ENCODE peak calls at places on chromosomes 16 and 17, in four cellular contexts. S, O, T and C are unnamed samples.

GRCh38 chr17:79609175-79609589 is 1.7 kb downstream of the RBFOX3 start:
- DNase-seq in O (no peak), T (no peak), S (no peak), C (no peak)

GRCh38 chr16:66227766-66228530 is 138.5 kb upstream of the CDH5 start:
- DNase-seq in S (no peak), O (no peak), T (no peak), C (no peak)

GRCh38 chr16:48617711-48618148 is 7.8 kb upstream of the N4BP1 start:
- DNase-seq in S (no peak), O (no peak), T (peak; percentile 36), C (no peak)

GRCh38 chr16:71709231-71709781 is 15.2 kb downstream of the PHLPP2 start:
- DNase-seq in O (no peak), S (no peak), T (no peak), C (no peak)

GRCh38 chr16:49513040-49513439 is 139.4 kb downstream of the C16orf78 start:
- DNase-seq in O (no peak), S (no peak), T (no peak), C (no peak)

GRCh38 chr17:6437956-6438355 is 3.0 kb upstream of the AIPL1 start:
- DNase-seq in O (no peak), S (no peak), T (no peak), C (no peak)

GRCh38 chr17:66667491-66668030 is 167.4 kb upstream of the CACNG5 start:
- DNase-seq in O (peak; percentile 40), T (no peak), S (peak; percentile 8), C (peak; percentile 66)

GRCh38 chr16:83806036-83806435 is 1.7 kb upstream of the HSBP1 start:
- DNase-seq in T (no peak), S (no peak), O (no peak), C (no peak)

GRCh38 chr16:53952215-53953208 is 248.6 kb downstream of the FTO start:
- DNase-seq in T (no peak), O (no peak), S (no peak), C (no peak)

GRCh38 chr17:7632492-7632894 is 2.6 kb downstream of the SHBG start:
- DNase-seq in T (peak; percentile 31), O (peak; percentile 12), S (no peak), C (peak; percentile 69)

GRCh38 chr17:20083460-20083859 is 74.3 kb downstream of the SPECC1 start:
- DNase-seq in S (no peak), T (no peak), O (no peak), C (no peak)